ENCODE peak calls at places on chromosomes 2 and 18, in six cellular contexts. E is HCT116, Q is IMR-90, D is spleen, X is esophagus squamous epithelium, U is stomach. A is an unnamed sample.

GRCh38 chr2:147374410-147374811 is 470.4 kb upstream of the ACVR2A start:
- DNase-seq in E (no peak), D (no peak), Q (no peak), U (no peak), X (no peak), A (no peak)

GRCh38 chr18:72652990-72653593 is 109.0 kb upstream of the CBLN2 start:
- DNase-seq in E (no peak), U (no peak), D (no peak), X (no peak), Q (no peak), A (no peak)

GRCh38 chr2:132804045-132804444 is 134.0 kb upstream of the LYPD1 start:
- DNase-seq in D (no peak), E (no peak), Q (peak), U (no peak), X (no peak), A (no peak)

GRCh38 chr2:200081221-200081620 is 125.8 kb downstream of the MAIP1 start:
- DNase-seq in E (no peak), D (no peak), X (no peak), Q (no peak), U (no peak), A (no peak)

GRCh38 chr2:99806758-99807157 is 316.9 kb upstream of the REV1 start:
- DNase-seq in U (no peak), X (no peak), E (no peak), Q (peak), D (no peak), A (no peak)

GRCh38 chr2:206154197-206154596 is 5.0 kb downstream of the NDUFS1 start:
- DNase-seq in X (no peak), U (no peak), Q (no peak), E (no peak), D (no peak), A (no peak)

GRCh38 chr2:152421521-152422367 is 86.8 kb downstream of the FMNL2 start:
- DNase-seq in D (no peak), U (peak), X (no peak), Q (peak), E (peak), A (no peak)

GRCh38 chr18:212780-213179 is 54.4 kb downstream of the USP14 start:
- DNase-seq in X (no peak), E (no peak), U (no peak), Q (no peak), D (no peak), A (no peak)

GRCh38 chr18:13266208-13267100 is 47.9 kb downstream of the LDLRAD4 start:
- DNase-seq in Q (no peak), U (no peak), X (no peak), D (peak), E (no peak), A (peak)

GRCh38 chr2:38097611-38098350 is 21.8 kb upstream of the CYP1B1 start:
- DNase-seq in U (no peak), Q (no peak), X (no peak), D (no peak), E (no peak), A (no peak)

GRCh38 chr2:219278655-219279150 is 463 bp upstream of the DNAJB2 start:
- DNase-seq in X (no peak), E (no peak), U (no peak), Q (no peak), D (no peak), A (no peak)
- TF ChIP-seq POLR2A in X (no peak), E (no peak), U (no peak), Q (no peak), D (no peak), A (no peak)

DNA sequence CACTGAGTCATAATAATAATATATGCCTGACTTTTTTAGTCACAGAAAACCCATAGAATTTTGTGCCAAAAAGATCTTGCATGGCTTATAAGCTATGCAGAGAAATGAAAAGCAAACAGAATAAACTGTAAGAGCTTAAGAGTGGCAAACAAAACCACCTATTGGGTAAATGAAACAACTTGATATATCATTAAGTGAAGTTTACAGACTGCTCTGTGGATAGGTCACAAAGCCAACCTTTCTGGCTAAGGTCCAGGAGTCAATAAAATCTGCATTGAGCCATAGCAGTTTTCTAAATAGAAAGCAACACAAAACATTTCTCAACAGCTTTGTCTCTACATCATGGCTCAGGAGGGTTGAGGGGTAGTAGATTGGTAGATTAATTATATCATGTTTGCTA is 234.4 kb downstream of the LRATD1 start:
- DNase-seq in E (no peak), Q (no peak), X (no peak), U (no peak), D (no peak), A (no peak)
- TF ChIP-seq POLR2A in E (no peak), Q (no peak), X (no peak), U (no peak), D (no peak), A (no peak)

GRCh38 chr2:188734688-188735087 is 239.5 kb upstream of the COL3A1 start:
- DNase-seq in X (no peak), D (no peak), E (no peak), U (no peak), Q (peak), A (no peak)
- TF ChIP-seq POLR2A in X (no peak), D (no peak), E (no peak), U (no peak), Q (no peak), A (no peak)

GRCh38 chr2:27078267-27079194 is at the start of gene EMILIN1:
- DNase-seq in D (peak), Q (peak), X (no peak), U (peak), E (no peak), A (peak)
- TF ChIP-seq POLR2A in D (no peak), Q (peak), X (no peak), U (no peak), E (no peak), A (no peak)

GRCh38 chr2:1824202-1824905 is 80.0 kb upstream of the PXDN start:
- DNase-seq in X (no peak), D (no peak), U (no peak), Q (no peak), E (no peak), A (no peak)

GRCh38 chr2:1826188-1826905 is 82.0 kb upstream of the PXDN start:
- DNase-seq in D (no peak), Q (no peak), E (no peak), X (no peak), U (no peak), A (no peak)

GRCh38 chr2:1829831-1830230 is 85.5 kb upstream of the PXDN start:
- DNase-seq in X (no peak), Q (no peak), D (no peak), U (no peak), E (no peak), A (no peak)

GRCh38 chr2:1825046-1825445 is 80.7 kb upstream of the PXDN start:
- DNase-seq in Q (no peak), X (no peak), D (no peak), E (no peak), U (no peak), A (no peak)

DNA sequence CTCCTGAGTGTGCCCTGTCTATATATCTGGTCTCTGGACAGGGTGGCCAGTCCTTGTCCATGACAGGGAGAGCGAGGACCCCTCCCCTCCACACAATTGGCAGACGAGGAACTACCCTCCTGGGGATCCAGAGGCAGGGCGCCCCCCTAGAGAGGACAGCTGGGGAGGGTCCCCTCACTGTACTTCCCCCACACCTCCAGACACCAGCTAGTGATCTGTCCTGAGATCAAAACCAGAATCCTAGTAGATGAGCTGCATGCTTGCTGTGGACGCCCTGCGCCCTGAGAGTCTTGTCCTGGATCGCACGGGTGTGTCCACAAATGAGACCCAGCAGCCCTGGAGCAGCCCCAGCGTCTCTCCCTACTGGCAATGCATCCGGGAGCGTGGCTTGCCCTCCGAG is 83.4 kb upstream of the PXDN start:
- DNase-seq in X (no peak), E (no peak), U (no peak), D (no peak), Q (no peak), A (no peak)
- TF ChIP-seq POLR2A in X (no peak), E (no peak), U (no peak), D (no peak), Q (no peak), A (no peak)

GRCh38 chr2:74421248-74421870 is at the start of the genes C2orf81 and WDR54:
- DNase-seq in Q (peak), U (peak), E (peak), X (peak), D (peak), A (no peak)
- TF ChIP-seq POLR2A in Q (peak), U (no peak), E (peak), X (no peak), D (no peak), A (no peak)

DNA sequence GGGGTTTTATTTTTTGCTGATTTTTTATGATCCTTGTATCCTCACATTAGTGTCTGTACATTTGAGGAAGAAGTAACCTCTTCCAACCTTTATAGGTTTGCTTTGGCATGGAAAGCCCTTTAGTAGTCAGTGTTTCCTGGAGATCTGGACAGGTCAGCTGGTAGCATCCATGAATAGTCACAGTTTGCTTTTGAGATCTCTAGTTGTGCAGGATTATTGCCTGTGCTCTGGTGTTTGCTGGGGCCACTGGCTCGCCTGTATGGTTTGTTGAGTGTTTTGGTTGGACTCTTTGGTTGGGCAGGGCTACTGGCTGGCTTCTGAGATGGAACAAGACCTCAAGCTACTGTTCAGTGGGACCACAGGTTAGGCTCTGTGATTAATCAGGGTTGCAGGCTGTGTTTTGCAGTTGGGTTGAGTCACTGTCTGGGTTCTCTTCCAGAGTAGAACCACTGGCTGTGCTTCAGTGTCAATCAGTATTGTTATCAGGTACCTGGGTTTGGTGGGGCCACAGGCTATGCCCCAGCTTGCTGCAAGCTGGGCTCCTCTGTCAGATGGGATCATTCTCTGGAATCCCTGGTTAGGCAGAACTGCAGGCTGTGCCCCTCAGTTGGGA is 20.0 kb downstream of the SP140L start:
- DNase-seq in Q (peak), E (no peak), X (no peak), U (no peak), D (no peak), A (no peak)
- TF ChIP-seq POLR2A in Q (no peak), E (no peak), X (no peak), U (no peak), D (no peak), A (no peak)

DNA sequence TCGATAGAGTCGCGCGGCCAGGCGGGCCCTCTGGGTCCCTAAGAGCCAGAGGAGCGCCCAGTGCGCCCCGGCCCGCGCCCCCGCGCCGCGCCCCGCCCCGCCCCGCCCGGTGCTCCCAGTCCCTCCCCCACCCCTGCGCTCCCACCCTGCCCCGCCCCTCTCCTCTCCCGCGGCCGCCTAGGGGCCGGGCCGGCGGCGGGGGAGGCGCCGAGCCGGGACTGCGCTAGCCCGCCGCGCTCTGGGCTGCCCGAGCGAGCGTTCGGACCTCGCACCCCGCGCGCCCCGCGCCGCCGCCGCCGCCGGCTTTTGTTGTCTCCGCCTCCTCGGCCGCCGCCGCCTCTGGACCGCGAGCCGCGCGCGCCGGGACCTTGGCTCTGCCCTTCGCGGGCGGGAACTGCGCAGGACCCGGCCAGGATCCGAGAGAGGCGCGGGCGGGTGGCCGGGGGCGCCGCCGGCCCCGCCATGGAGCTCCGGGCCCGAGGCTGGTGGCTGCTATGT is at the start of gene GPC1:
- DNase-seq in U (peak), D (peak), Q (peak), X (no peak), E (peak), A (no peak)
- TF ChIP-seq POLR2A in U (no peak), D (no peak), Q (peak), X (no peak), E (no peak), A (no peak)

A was measured in suprapubic skin.